ENCODE peak calls at places on chromosome 16, in seven cellular contexts. One of them, this sample, is unnamed.

GRCh38 chr16:57645691-57646387 is 17.4 kb downstream of the ADGRG1 start:
- DNase-seq in NCI-H1092: no peak
- DNase-seq in head of caudate nucleus: no peak
- DNase-seq in RPMI7951: peak; percentile 69
- DNase-seq in AG09319: no peak
- DNase-seq in fibroblast of the aortic adventitia: peak; percentile 72
- DNase-seq in hypothalamus: no peak
- DNase-seq in this sample: no peak

GRCh38 chr16:56294599-56294998 is 103.3 kb downstream of the GNAO1 start:
- DNase-seq in hypothalamus: no peak
- DNase-seq in fibroblast of the aortic adventitia: peak; percentile 90
- DNase-seq in head of caudate nucleus: no peak
- DNase-seq in NCI-H1092: no peak
- DNase-seq in RPMI7951: peak; percentile 67
- DNase-seq in AG09319: peak; percentile 15
- DNase-seq in this sample: no peak

GRCh38 chr16:84144301-84144858 is 597 bp downstream of the HSDL1 start:
- DNase-seq in NCI-H1092: no peak
- DNase-seq in head of caudate nucleus: peak; percentile 35
- DNase-seq in RPMI7951: no peak
- DNase-seq in fibroblast of the aortic adventitia: peak; percentile 10
- DNase-seq in hypothalamus: no peak
- DNase-seq in AG09319: no peak
- DNase-seq in this sample: peak; percentile 48

GRCh38 chr16:86476956-86477530 is 33.3 kb upstream of the FOXF1 start:
- DNase-seq in fibroblast of the aortic adventitia: peak; percentile 67
- DNase-seq in head of caudate nucleus: no peak
- DNase-seq in NCI-H1092: no peak
- DNase-seq in AG09319: no peak
- DNase-seq in RPMI7951: no peak
- DNase-seq in hypothalamus: no peak
- DNase-seq in this sample: no peak

GRCh38 chr16:14300631-14301149 is 229.6 kb downstream of the MRTFB start:
- DNase-seq in NCI-H1092: peak; percentile 58
- DNase-seq in RPMI7951: peak; percentile 80
- DNase-seq in hypothalamus: peak; percentile 48
- DNase-seq in AG09319: peak; percentile 63
- DNase-seq in fibroblast of the aortic adventitia: peak; percentile 87
- DNase-seq in head of caudate nucleus: peak; percentile 58
- DNase-seq in this sample: peak; percentile 85

GRCh38 chr16:20147091-20147490 is 73.4 kb upstream of the GPR139 start:
- DNase-seq in NCI-H1092: no peak
- DNase-seq in head of caudate nucleus: no peak
- DNase-seq in AG09319: no peak
- DNase-seq in RPMI7951: no peak
- DNase-seq in hypothalamus: no peak
- DNase-seq in fibroblast of the aortic adventitia: no peak
- DNase-seq in this sample: no peak

GRCh38 chr16:57713596-57713995 is 19.0 kb downstream of the DRC7 start:
- DNase-seq in AG09319: no peak
- DNase-seq in fibroblast of the aortic adventitia: no peak
- DNase-seq in head of caudate nucleus: no peak
- DNase-seq in NCI-H1092: no peak
- DNase-seq in RPMI7951: no peak
- DNase-seq in hypothalamus: no peak
- DNase-seq in this sample: no peak

GRCh38 chr16:27429330-27429871 is 27.4 kb downstream of the IL21R start:
- DNase-seq in NCI-H1092: no peak
- DNase-seq in hypothalamus: no peak
- DNase-seq in RPMI7951: no peak
- DNase-seq in head of caudate nucleus: no peak
- DNase-seq in fibroblast of the aortic adventitia: no peak
- DNase-seq in AG09319: no peak
- DNase-seq in this sample: no peak

GRCh38 chr16:27995378-27995777 is 68.1 kb downstream of the GSG1L start:
- DNase-seq in head of caudate nucleus: no peak
- DNase-seq in hypothalamus: no peak
- DNase-seq in RPMI7951: no peak
- DNase-seq in fibroblast of the aortic adventitia: no peak
- DNase-seq in NCI-H1092: no peak
- DNase-seq in AG09319: no peak
- DNase-seq in this sample: no peak

GRCh38 chr16:84820305-84820684 is 510 bp downstream of the CRISPLD2 start:
- DNase-seq in RPMI7951: no peak
- DNase-seq in hypothalamus: no peak
- DNase-seq in AG09319: no peak
- DNase-seq in NCI-H1092: no peak
- DNase-seq in fibroblast of the aortic adventitia: no peak
- DNase-seq in head of caudate nucleus: no peak
- DNase-seq in this sample: peak; percentile 36

GRCh38 chr16:1422076-1422475 is 1.5 kb upstream of the UQCC4 start:
- DNase-seq in head of caudate nucleus: no peak
- DNase-seq in AG09319: no peak
- DNase-seq in NCI-H1092: no peak
- DNase-seq in hypothalamus: no peak
- DNase-seq in fibroblast of the aortic adventitia: no peak
- DNase-seq in RPMI7951: no peak
- DNase-seq in this sample: no peak

GRCh38 chr16:67177743-67178699 is 5.7 kb downstream of the MATCAP1 start:
- DNase-seq in hypothalamus: no peak
- DNase-seq in RPMI7951: peak; percentile 59
- DNase-seq in NCI-H1092: peak; percentile 72
- DNase-seq in head of caudate nucleus: peak; percentile 53
- DNase-seq in AG09319: no peak
- DNase-seq in fibroblast of the aortic adventitia: no peak
- DNase-seq in this sample: peak; percentile 98

GRCh38 chr16:84739349-84740124 is 39.7 kb downstream of the USP10 start:
- DNase-seq in fibroblast of the aortic adventitia: peak; percentile 71
- DNase-seq in AG09319: no peak
- DNase-seq in RPMI7951: peak; percentile 87
- DNase-seq in head of caudate nucleus: no peak
- DNase-seq in hypothalamus: no peak
- DNase-seq in NCI-H1092: no peak
- DNase-seq in this sample: no peak

GRCh38 chr16:81469710-81470481 is 25.3 kb downstream of the CMIP start:
- DNase-seq in RPMI7951: no peak
- DNase-seq in head of caudate nucleus: no peak
- DNase-seq in NCI-H1092: no peak
- DNase-seq in fibroblast of the aortic adventitia: no peak
- DNase-seq in AG09319: no peak
- DNase-seq in hypothalamus: no peak
- DNase-seq in this sample: no peak

GRCh38 chr16:87693827-87694226 is 72.0 kb downstream of the KLHDC4 start:
- DNase-seq in head of caudate nucleus: no peak
- DNase-seq in NCI-H1092: no peak
- DNase-seq in hypothalamus: no peak
- DNase-seq in fibroblast of the aortic adventitia: no peak
- DNase-seq in AG09319: no peak
- DNase-seq in RPMI7951: no peak
- DNase-seq in this sample: no peak

GRCh38 chr16:83967838-83968482 is at the start of gene NECAB2:
- DNase-seq in hypothalamus: no peak
- DNase-seq in fibroblast of the aortic adventitia: peak; percentile 15
- DNase-seq in head of caudate nucleus: peak; percentile 44
- DNase-seq in RPMI7951: no peak
- DNase-seq in NCI-H1092: peak; percentile 22
- DNase-seq in AG09319: no peak
- DNase-seq in this sample: peak; percentile 60

GRCh38 chr16:19090916-19091315 is 22.8 kb upstream of the ITPRIPL2 start:
- DNase-seq in RPMI7951: no peak
- DNase-seq in fibroblast of the aortic adventitia: no peak
- DNase-seq in AG09319: no peak
- DNase-seq in head of caudate nucleus: no peak
- DNase-seq in hypothalamus: no peak
- DNase-seq in NCI-H1092: no peak
- DNase-seq in this sample: no peak

GRCh38 chr16:17382514-17382913 is 88.2 kb downstream of the XYLT1 start:
- DNase-seq in RPMI7951: no peak
- DNase-seq in fibroblast of the aortic adventitia: no peak
- DNase-seq in hypothalamus: no peak
- DNase-seq in AG09319: no peak
- DNase-seq in head of caudate nucleus: no peak
- DNase-seq in NCI-H1092: no peak
- DNase-seq in this sample: no peak

GRCh38 chr16:85750827-85751641 is at the start of gene C16orf74:
- DNase-seq in hypothalamus: no peak
- DNase-seq in NCI-H1092: no peak
- DNase-seq in AG09319: no peak
- DNase-seq in head of caudate nucleus: no peak
- DNase-seq in RPMI7951: peak; percentile 52
- DNase-seq in fibroblast of the aortic adventitia: peak; percentile 41
- DNase-seq in this sample: peak; percentile 74

GRCh38 chr16:57318240-57318970 is 33.9 kb upstream of the PLLP start:
- DNase-seq in hypothalamus: no peak
- DNase-seq in AG09319: no peak
- DNase-seq in RPMI7951: no peak
- DNase-seq in NCI-H1092: no peak
- DNase-seq in head of caudate nucleus: no peak
- DNase-seq in fibroblast of the aortic adventitia: peak; percentile 35
- DNase-seq in this sample: no peak

GRCh38 chr16:86176462-86176861 is 277.5 kb downstream of the IRF8 start:
- DNase-seq in AG09319: no peak
- DNase-seq in head of caudate nucleus: no peak
- DNase-seq in RPMI7951: no peak
- DNase-seq in NCI-H1092: no peak
- DNase-seq in hypothalamus: no peak
- DNase-seq in fibroblast of the aortic adventitia: no peak
- DNase-seq in this sample: no peak

GRCh38 chr16:3026609-3027487 is 3.0 kb downstream of the THOC6 start:
- DNase-seq in RPMI7951: no peak
- DNase-seq in hypothalamus: no peak
- DNase-seq in AG09319: no peak
- DNase-seq in NCI-H1092: no peak
- DNase-seq in head of caudate nucleus: no peak
- DNase-seq in fibroblast of the aortic adventitia: no peak
- DNase-seq in this sample: no peak

GRCh38 chr16:67963325-67964321 is 4.8 kb downstream of the SLC12A4 start:
- DNase-seq in head of caudate nucleus: no peak
- DNase-seq in NCI-H1092: no peak
- DNase-seq in fibroblast of the aortic adventitia: no peak
- DNase-seq in AG09319: no peak
- DNase-seq in RPMI7951: no peak
- DNase-seq in hypothalamus: no peak
- DNase-seq in this sample: peak; percentile 45